ENCODE peak calls at places on chromosomes 13 and 19, in seven cellular contexts. C, H, S, T, F, Q and V are unnamed samples. For H3K9me3 and H3K36me3, the result is how much of the 10 kb centered on the place peaks cover.

GRCh38 chr13:102878491-102878890 is 32.7 kb downstream of the ERCC5 start:
- DNase-seq in C (peak), F (peak), H (no peak), S (no peak), Q (no peak), T (no peak), V (no peak)

GRCh38 chr19:46913852-46914430 is 53.1 kb downstream of the ARHGAP35 start:
- DNase-seq in T (no peak), S (no peak), C (peak), Q (no peak), F (peak), H (no peak), V (no peak)

GRCh38 chr13:64154514-64154913 is 2738.9 kb upstream of the PCDH20 start:
- DNase-seq in H (no peak), F (no peak), C (peak), S (no peak), T (no peak), Q (no peak), V (no peak)

GRCh38 chr19:2047449-2048103 is 3.5 kb downstream of the MKNK2 start:
- DNase-seq in S (no peak), Q (no peak), F (peak), H (peak), T (peak), C (no peak), V (peak)

GRCh38 chr13:27172495-27172842 is 858 bp upstream of the USP12 start:
- DNase-seq in C (no peak), T (no peak), Q (no peak), S (no peak), H (no peak), F (peak), V (no peak)

GRCh38 chr19:5826531-5827341 is 12.8 kb downstream of the FUT6 start:
- DNase-seq in F (peak), T (peak), S (peak), Q (peak), H (no peak), C (no peak), V (peak)

GRCh38 chr13:31835932-31836331 is 96.6 kb downstream of the RXFP2 start:
- DNase-seq in Q (no peak), F (peak), H (no peak), C (peak), S (no peak), T (no peak), V (no peak)

GRCh38 chr13:113927661-113928581 is 46.0 kb downstream of the C13orf46 start:
- DNase-seq in Q (no peak), F (peak), T (no peak), S (no peak), C (peak), H (peak), V (peak)

GRCh38 chr13:47816835-47817234 is 184.2 kb downstream of the SUCLA2 start:
- DNase-seq in F (no peak), C (no peak), H (no peak), T (no peak), S (no peak), Q (no peak), V (no peak)

GRCh38 chr13:24254151-24254810 is 55.1 kb upstream of the C1QTNF9 start:
- DNase-seq in H (no peak), F (no peak), T (no peak), C (no peak), Q (no peak), S (peak), V (no peak)

GRCh38 chr19:5435642-5436017 is 19.6 kb upstream of the ZNRF4 start:
- DNase-seq in T (no peak), Q (no peak), H (no peak), C (no peak), F (peak), S (no peak), V (no peak)

GRCh38 chr19:10286803-10287737 is at the start of gene ICAM4:
- DNase-seq in Q (peak), C (no peak), S (no peak), F (peak), H (peak), T (peak), V (peak)

GRCh38 chr19:37718357-37718756 is 1.2 kb downstream of the ZNF607 start:
- DNase-seq in C (no peak), F (no peak), S (no peak), T (no peak), H (no peak), Q (no peak), V (no peak)

GRCh38 chr13:61812286-61812685 is 396.6 kb upstream of the PCDH20 start:
- DNase-seq in T (no peak), H (no peak), S (no peak), Q (no peak), C (no peak), F (no peak), V (no peak)

GRCh38 chr19:461664-462551 is 1.1 kb upstream of the SHC2 start:
- DNase-seq in H (no peak), Q (peak), C (no peak), S (no peak), T (peak), F (peak), V (no peak)

GRCh38 chr13:59103004-59103768 is 1060.5 kb downstream of the DIAPH3 start:
- DNase-seq in S (no peak), T (no peak), F (no peak), H (no peak), Q (peak), C (peak), V (no peak)

GRCh38 chr19:45404557-45405434 is at the start of gene PPP1R13L:
- DNase-seq in C (peak), S (peak), H (peak), T (peak), Q (peak), F (no peak), V (peak)

GRCh38 chr13:97214921-97215320 is 7.2 kb upstream of the MBNL2 start:
- DNase-seq in H (no peak), F (no peak), T (no peak), Q (no peak), C (no peak), S (no peak), V (no peak)

GRCh38 chr19:48094843-48095203 is 15.8 kb downstream of the PLA2G4C start:
- DNase-seq in F (no peak), C (no peak), H (no peak), Q (no peak), S (no peak), T (no peak), V (no peak)

GRCh38 chr13:84649853-84650252 is 767.6 kb upstream of the SLITRK1 start:
- DNase-seq in S (no peak), F (peak), C (no peak), Q (no peak), T (no peak), H (no peak), V (no peak)

GRCh38 chr13:87680298-87680697 is 9.1 kb downstream of the SLITRK5 start:
- DNase-seq in H (no peak), Q (peak), T (no peak), F (no peak), S (no peak), C (no peak), V (no peak)

GRCh38 chr13:23715092-23715761 is 145.0 kb downstream of the TNFRSF19 start:
- DNase-seq in H (no peak), S (no peak), Q (no peak), T (no peak), F (no peak), C (no peak), V (no peak)

GRCh38 chr13:27339299-27339698 is 68.7 kb downstream of the RASL11A start:
- DNase-seq in T (no peak), H (no peak), Q (peak), S (no peak), F (peak), C (no peak), V (no peak)

GRCh38 chr19:48777720-48778119 is 22.4 kb downstream of the FGF21 start:
- DNase-seq in F (no peak), S (no peak), Q (no peak), C (no peak), H (no peak), T (no peak), V (no peak)

GRCh38 chr19:43624933-43625332 is 5.5 kb upstream of the ZNF428 start:
- DNase-seq in T (peak), Q (no peak), S (peak), H (peak), C (no peak), F (peak), V (peak)

GRCh38 chr19:51709575-51709974 is 14.2 kb downstream of the HAS1 start:
- DNase-seq in Q (no peak), S (no peak), H (no peak), C (no peak), T (no peak), F (no peak), V (no peak)

GRCh38 chr19:4749870-4750269 is 26.2 kb upstream of the DPP9 start:
- DNase-seq in C (no peak), T (no peak), F (no peak), Q (peak), S (no peak), H (no peak), V (no peak)

GRCh38 chr19:510606-511100 is 3.4 kb downstream of the TPGS1 start:
- DNase-seq in C (peak), T (peak), S (peak), Q (peak), H (peak), F (peak), V (peak)

GRCh38 chr19:7272856-7273578 is 21.2 kb downstream of the INSR start:
- DNase-seq in H (no peak), T (no peak), S (no peak), Q (no peak), C (no peak), F (peak), V (no peak)

GRCh38 chr13:85631801-85632200 is 167.4 kb downstream of the SLITRK6 start:
- DNase-seq in T (no peak), C (no peak), S (no peak), H (no peak), F (no peak), Q (no peak), V (no peak)

GRCh38 chr13:31242935-31243334 is 43.2 kb downstream of the B3GLCT start:
- DNase-seq in C (no peak), H (no peak), T (no peak), F (peak), S (no peak), Q (no peak), V (no peak)

GRCh38 chr19:22428299-22428913 is 6.3 kb upstream of the ZNF98 start:
- DNase-seq in Q (no peak), H (no peak), S (no peak), T (no peak), C (no peak), F (no peak), V (peak)
- H3K9me3 ChIP-seq in Q (under half), H (under half), S (under half), T (under half), C (under half), F (under half), V (under half)

GRCh38 chr19:19343762-19344161 is 23.1 kb downstream of the MAU2 start:
- DNase-seq in T (no peak), H (no peak), Q (no peak), C (no peak), S (no peak), F (no peak), V (no peak)

GRCh38 chr19:19343016-19343362 is 22.4 kb downstream of the MAU2 start:
- DNase-seq in H (no peak), C (no peak), T (no peak), Q (no peak), S (no peak), F (no peak), V (no peak)

GRCh38 chr19:19345970-19346369 is 25.3 kb downstream of the MAU2 start:
- DNase-seq in C (no peak), H (no peak), Q (no peak), S (no peak), F (no peak), T (no peak), V (no peak)

GRCh38 chr19:19347401-19347800 is 26.8 kb downstream of the MAU2 start:
- DNase-seq in T (no peak), C (no peak), F (no peak), Q (no peak), H (no peak), S (no peak), V (no peak)

GRCh38 chr19:19345232-19345631 is 24.6 kb downstream of the MAU2 start:
- DNase-seq in H (no peak), Q (no peak), C (no peak), T (no peak), S (no peak), F (no peak), V (no peak)
- H3K36me3 ChIP-seq in H (half or more), Q (half or more), C (under half), T (half or more), S (half or more), F (under half), V (half or more)

GRCh38 chr13:37484056-37484455 is 114.5 kb downstream of the POSTN start:
- DNase-seq in T (no peak), F (peak), C (no peak), Q (no peak), H (no peak), S (no peak), V (no peak)

GRCh38 chr13:37490176-37490575 is 108.4 kb downstream of the POSTN start:
- DNase-seq in C (peak), Q (no peak), S (no peak), T (no peak), H (no peak), F (peak), V (no peak)

GRCh38 chr13:37488682-37489081 is 109.9 kb downstream of the POSTN start:
- DNase-seq in S (no peak), T (no peak), H (no peak), C (peak), Q (no peak), F (peak), V (no peak)

GRCh38 chr13:37485766-37486165 is 112.8 kb downstream of the POSTN start:
- DNase-seq in C (peak), Q (no peak), F (peak), T (no peak), H (no peak), S (no peak), V (no peak)

DNA sequence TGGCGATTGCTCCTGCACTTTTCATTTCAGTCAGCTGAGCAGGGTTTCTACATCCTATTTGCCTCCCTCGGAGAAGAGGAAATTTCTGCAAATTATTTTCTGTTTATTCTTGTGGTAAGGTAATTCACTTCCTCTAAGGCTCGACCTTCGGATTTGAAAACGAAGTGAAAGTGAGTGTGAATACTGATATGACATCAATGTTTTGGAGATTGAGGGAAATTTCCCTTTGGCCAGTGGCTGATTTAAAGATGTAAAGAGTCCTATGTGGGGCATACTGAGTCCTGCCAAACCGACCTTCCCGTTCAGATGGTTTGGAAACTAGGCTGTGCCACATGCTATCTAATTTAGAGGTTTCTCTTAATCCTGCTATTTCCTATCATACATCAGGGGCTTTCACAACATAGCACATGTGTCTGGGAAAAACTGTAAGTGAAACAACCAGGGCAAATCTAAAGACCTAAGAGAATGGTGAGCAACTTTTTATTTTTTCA is 112.4 kb downstream of the POSTN start:
- DNase-seq in S (no peak), C (peak), T (no peak), H (no peak), F (no peak), Q (no peak), V (no peak)
- H3K4me3 ChIP-seq in S (no peak), C (no peak), T (no peak), H (no peak), F (no peak), Q (no peak), V (no peak)

GRCh38 chr19:54523403-54523802 is 20.8 kb downstream of the LAIR2 start:
- DNase-seq in F (peak), T (no peak), S (no peak), C (no peak), Q (no peak), H (no peak), V (no peak)
- H3K9me3 ChIP-seq in F (under half), T (under half), S (under half), C (under half), Q (under half), H (under half), V (under half)